ENCODE peak calls at places on chromosome 16, in seven cellular contexts. D is HCT116, G is mucosa of gallbladder, L is left ventricle myocardium inferior, U is HS-5, M is SK-N-SH, Y is EL. W is an unnamed sample.

GRCh38 chr16:2473425-2473926 is 1.5 kb upstream of the TBC1D24 start:
- DNase-seq in M (peak), G (no peak), D (no peak), L (no peak), U (no peak), Y (no peak), W (no peak)

GRCh38 chr16:84672276-84673202 is 24.2 kb downstream of the KLHL36 start:
- DNase-seq in L (peak), M (peak), Y (peak), D (peak), G (peak), U (no peak), W (peak)

GRCh38 chr16:84277244-84277823 is 17.3 kb upstream of the WFDC1 start:
- DNase-seq in D (peak), Y (peak), M (peak), G (peak), U (no peak), L (peak), W (peak)

GRCh38 chr16:48126801-48127644 is 28.8 kb downstream of the ABCC12 start:
- DNase-seq in U (peak), Y (peak), L (no peak), D (no peak), G (peak), M (no peak), W (no peak)

GRCh38 chr16:47058295-47059086 is 85.0 kb upstream of the DNAJA2 start:
- DNase-seq in L (no peak), G (peak), U (no peak), D (no peak), Y (peak), M (no peak), W (no peak)

GRCh38 chr16:1407749-1408148 is 6.8 kb downstream of the UNKL start:
- DNase-seq in M (peak), D (no peak), U (no peak), G (no peak), L (no peak), Y (no peak), W (no peak)

GRCh38 chr16:47727131-47727530 is 266.0 kb downstream of the PHKB start:
- DNase-seq in M (no peak), L (no peak), Y (no peak), U (no peak), G (no peak), D (no peak), W (no peak)

GRCh38 chr16:19173649-19174383 is 5.8 kb downstream of the SYT17 start:
- DNase-seq in Y (no peak), L (no peak), U (no peak), M (no peak), G (no peak), D (no peak), W (no peak)

GRCh38 chr16:87834668-87835473 is 34.4 kb downstream of the SLC7A5 start:
- DNase-seq in U (no peak), D (no peak), M (peak), Y (no peak), L (no peak), G (no peak), W (no peak)

GRCh38 chr16:73230651-73231050 is 182.7 kb upstream of the ZFHX3 start:
- DNase-seq in Y (no peak), G (no peak), M (peak), L (no peak), D (no peak), U (no peak), W (no peak)

GRCh38 chr16:50198802-50199410 is 45.8 kb downstream of the TENT4B start:
- DNase-seq in D (no peak), Y (no peak), M (no peak), G (no peak), U (no peak), L (no peak), W (no peak)

GRCh38 chr16:23280483-23280967 is 21.6 kb upstream of the SCNN1B start:
- DNase-seq in D (no peak), Y (peak), G (no peak), M (no peak), U (peak), L (no peak), W (no peak)

GRCh38 chr16:77897831-77898540 is 109.6 kb downstream of the VAT1L start:
- DNase-seq in M (no peak), L (no peak), D (no peak), Y (no peak), U (no peak), G (no peak), W (no peak)

GRCh38 chr16:4404247-4404966 is 12.0 kb downstream of the CORO7 start:
- DNase-seq in M (peak), Y (no peak), L (peak), G (no peak), D (no peak), U (no peak), W (peak)

GRCh38 chr16:87297918-87298631 is 19.1 kb downstream of the C16orf95 start:
- DNase-seq in D (no peak), U (no peak), L (no peak), G (peak), M (peak), Y (peak), W (no peak)

GRCh38 chr16:74691093-74691855 is 9.4 kb downstream of the MLKL start:
- DNase-seq in G (no peak), U (no peak), D (no peak), M (no peak), Y (peak), L (no peak), W (no peak)

GRCh38 chr16:79602615-79603014 is 2.1 kb upstream of the MAF start:
- DNase-seq in G (no peak), M (no peak), D (no peak), Y (no peak), U (no peak), L (no peak), W (no peak)

GRCh38 chr16:87423429-87423828 is 31.3 kb downstream of the MAP1LC3B start:
- DNase-seq in L (no peak), D (no peak), U (no peak), M (no peak), G (no peak), Y (no peak), W (no peak)

GRCh38 chr16:11165894-11166665 is 89.9 kb downstream of the SOCS1 start:
- DNase-seq in M (no peak), G (no peak), Y (no peak), U (no peak), D (no peak), L (no peak), W (no peak)

GRCh38 chr16:4272114-4272954 is 489 bp downstream of the TFAP4 start:
- DNase-seq in D (no peak), G (peak), Y (peak), U (no peak), M (peak), L (peak), W (no peak)

GRCh38 chr16:77290451-77291110 is 91.4 kb downstream of the SYCE1L start:
- DNase-seq in D (no peak), G (no peak), U (no peak), M (no peak), Y (no peak), L (no peak), W (no peak)

GRCh38 chr16:50747206-50747956 is 5.5 kb downstream of the CYLD start:
- DNase-seq in Y (no peak), G (no peak), U (no peak), M (peak), D (peak), L (no peak), W (no peak)